ENCODE peak calls at places on chromosome 1, in four cellular contexts. S is BJ, N is prostate gland, B is fibroblast of pulmonary artery. G is an unnamed sample.

GRCh38 chr1:192575499-192576189 is at the start of gene RGS1:
- DNase-seq in N (no peak), S (no peak), B (no peak), G (no peak)

GRCh38 chr1:45111239-45111638 is 95.2 kb downstream of the ZSWIM5 start:
- DNase-seq in B (no peak), N (no peak), S (no peak), G (no peak)

GRCh38 chr1:6180215-6180577 is at the start of gene CHD5:
- DNase-seq in N (no peak), B (no peak), S (no peak), G (no peak)

GRCh38 chr1:116273042-116273783 is 99.8 kb upstream of the ATP1A1 start:
- DNase-seq in N (no peak), B (no peak), S (no peak), G (no peak)

GRCh38 chr1:29083318-29084195 is 40.1 kb downstream of the TMEM200B start:
- DNase-seq in S (peak; percentile 4), N (no peak), B (no peak), G (peak; percentile 1)

GRCh38 chr1:214933375-214933774 is 149.2 kb upstream of the KCNK2 start:
- DNase-seq in N (no peak), S (no peak), B (no peak), G (no peak)

GRCh38 chr1:230581446-230582079 is 60.7 kb upstream of the COG2 start:
- DNase-seq in N (no peak), S (no peak), B (no peak), G (no peak)

GRCh38 chr1:90959352-90960206 is 62.3 kb downstream of the ZNF644 start:
- DNase-seq in N (no peak), S (no peak), B (peak; percentile 62), G (peak; percentile 17)

GRCh38 chr1:222909586-222909985 is 94.7 kb downstream of the DISP1 start:
- DNase-seq in B (peak; percentile 78), N (no peak), S (no peak), G (peak; percentile 74)

GRCh38 chr1:235156265-235156664 is 4.8 kb downstream of the RBM34 start:
- DNase-seq in B (no peak), S (no peak), N (no peak), G (no peak)

GRCh38 chr1:91557826-91558225 is 57.2 kb downstream of the CDC7 start:
- DNase-seq in B (no peak), N (no peak), S (no peak), G (no peak)

GRCh38 chr1:214002472-214002871 is 14.7 kb downstream of the PROX1 start:
- DNase-seq in N (no peak), S (no peak), B (peak; percentile 59), G (peak; percentile 22)

GRCh38 chr1:180247580-180247979 is 17.5 kb downstream of the LHX4 start:
- DNase-seq in N (no peak), S (no peak), B (no peak), G (no peak)

GRCh38 chr1:214234635-214235025 is 46.3 kb upstream of the SMYD2 start:
- DNase-seq in B (peak; percentile 9), S (no peak), N (no peak), G (no peak)

GRCh38 chr1:89608627-89609338 is 24.1 kb upstream of the LRRC8C start:
- DNase-seq in S (no peak), N (no peak), B (no peak), G (no peak)

GRCh38 chr1:243525085-243525487 is 269.2 kb downstream of the SDCCAG8 start:
- DNase-seq in N (no peak), B (peak; percentile 86), S (no peak), G (peak; percentile 60)

GRCh38 chr1:13702425-13703127 is 2.6 kb downstream of the PRDM2 start:
- DNase-seq in S (no peak), B (no peak), N (no peak), G (no peak)

GRCh38 chr1:80582980-80583379 is 1217.8 kb upstream of the ADGRL2 start:
- DNase-seq in B (no peak), S (no peak), N (no peak), G (peak; percentile 8)

GRCh38 chr1:177817969-177818872 is 151.6 kb downstream of the SEC16B start:
- DNase-seq in N (no peak), B (no peak), S (no peak), G (no peak)
- TF ChIP-seq CTCF in N (no peak), B (no peak), S (no peak), G (no peak)

DNA sequence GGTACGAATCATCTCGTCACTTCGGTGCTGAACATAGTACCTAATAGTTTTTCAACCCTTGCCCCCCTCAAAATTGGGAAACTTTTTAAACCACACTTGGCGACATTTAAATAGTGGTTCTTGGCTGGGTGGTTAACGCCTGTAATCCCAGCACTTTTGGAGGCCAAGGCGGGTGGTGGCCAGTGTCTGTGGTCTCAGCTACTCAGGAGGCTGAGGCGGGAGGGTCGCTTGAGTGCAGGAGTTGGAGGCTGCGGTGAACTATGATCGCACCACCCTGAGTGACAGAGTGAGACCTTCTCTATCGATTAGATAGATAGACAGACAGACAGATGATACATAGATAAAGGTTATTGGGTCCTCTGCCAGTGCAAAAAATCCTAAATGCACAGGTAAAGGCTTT is 55.5 kb upstream of the RASAL2 start:
- DNase-seq in S (no peak), B (no peak), N (no peak), G (no peak)
- H3K4me3 ChIP-seq in S (peak overlapping the region; percentile 52), B (peak overlapping the region; percentile 62), N (peak overlapping the region; percentile 41), G (peak overlapping the region; percentile 76)

DNA sequence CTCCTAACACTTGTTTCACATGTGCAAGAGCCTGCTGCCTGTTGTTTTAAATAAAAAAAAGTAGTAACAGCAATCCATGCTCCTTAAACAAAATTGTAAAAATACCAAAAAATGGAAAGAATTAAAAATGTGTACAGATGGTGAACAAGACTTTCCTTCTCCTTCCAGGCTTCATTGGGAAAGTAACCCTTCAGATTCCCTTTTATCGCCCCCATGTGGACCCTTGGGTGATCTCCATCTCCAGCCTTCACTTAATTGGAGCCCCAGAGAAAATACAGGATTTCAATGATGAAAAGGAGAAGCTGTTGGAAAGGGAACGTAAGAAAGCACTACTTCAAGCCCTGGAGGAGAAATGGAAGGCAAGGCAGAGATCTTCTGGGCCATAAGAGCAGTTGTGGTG is 14.2 kb downstream of the VPS13D start:
- DNase-seq in S (no peak), N (no peak), B (peak; percentile 40), G (no peak)
- TF ChIP-seq CTCF in S (peak; percentile 35), N (no peak), B (peak; percentile 57), G (peak; percentile 32)

GRCh38 chr1:247037483-247038320 is 29.8 kb upstream of the ZNF695 start:
- DNase-seq in N (no peak), S (no peak), B (no peak), G (no peak)
- H3K4me3 ChIP-seq in N (no peak overlapping the region), S (no peak overlapping the region), B (no peak overlapping the region), G (no peak overlapping the region)